ENCODE peak calls at places on chromosomes 13 and 19, in four cellular contexts. M is lower lobe of right lung, E is IMR-90, B is cardiac muscle cell. A is an unnamed sample. For H3K36me3, the result is how much of the 10 kb centered on the place peaks cover.

GRCh38 chr13:99655351-99656091 is 154.2 kb downstream of the TM9SF2 start:
- DNase-seq in M (no peak), E (peak), B (no peak), A (no peak)

GRCh38 chr13:29801737-29802305 is 48.6 kb downstream of the UBL3 start:
- DNase-seq in M (peak), E (peak), B (peak), A (no peak)

GRCh38 chr13:67221630-67222226 is 8.4 kb downstream of the PCDH9 start:
- DNase-seq in M (no peak), E (no peak), B (peak), A (no peak)

GRCh38 chr13:54637377-54637776 is 1608.8 kb downstream of the OLFM4 start:
- DNase-seq in M (no peak), E (no peak), B (peak), A (no peak)

GRCh38 chr19:38729653-38730469 is 14.4 kb downstream of the CAPN12 start:
- DNase-seq in M (peak), E (peak), B (peak), A (peak)

GRCh38 chr13:90103099-90103784 is 1244.2 kb upstream of the MIR17HG start:
- DNase-seq in M (peak), E (no peak), B (no peak), A (peak)

GRCh38 chr13:32669030-32669646 is 82.9 kb downstream of the PDS5B start:
- DNase-seq in M (no peak), E (peak), B (peak), A (no peak)

GRCh38 chr13:50635504-50635903 is 208.0 kb downstream of the DLEU7 start:
- DNase-seq in M (no peak), E (no peak), B (peak), A (no peak)

GRCh38 chr19:50046649-50047503 is 21.1 kb downstream of the ZNF473 start:
- DNase-seq in M (peak), E (peak), B (peak), A (peak)

GRCh38 chr19:39997595-39998216 is 846 bp downstream of the ZNF546 start:
- DNase-seq in M (no peak), E (peak), B (peak), A (no peak)

GRCh38 chr19:29381353-29382203 is 144.2 kb upstream of the VSTM2B start:
- DNase-seq in M (peak), E (no peak), B (no peak), A (no peak)

GRCh38 chr13:33126909-33127607 is 110.8 kb downstream of the KL start:
- DNase-seq in M (no peak), E (peak), B (peak), A (no peak)

DNA sequence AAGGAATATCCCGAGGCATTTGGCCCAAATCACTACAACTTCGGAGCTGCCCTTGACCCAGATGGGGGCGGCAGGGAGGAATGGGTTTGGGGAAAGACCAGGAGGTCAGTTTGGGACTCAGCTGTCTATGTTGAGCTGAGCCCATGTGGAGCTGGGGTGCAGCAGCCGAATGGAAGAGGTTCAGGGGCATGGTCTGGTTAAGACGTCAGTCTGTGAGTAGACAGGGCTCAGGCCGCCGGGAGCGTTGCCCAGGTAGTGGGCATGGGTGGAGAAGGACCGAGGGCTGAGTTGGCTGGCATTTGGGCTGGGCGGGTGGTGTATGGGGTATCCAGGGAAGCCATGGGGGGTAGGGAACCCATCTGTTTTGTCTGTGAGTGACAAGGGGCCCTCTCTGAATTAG is 9.3 kb upstream of the SCN1B start:
- DNase-seq in M (no peak), E (no peak), B (no peak), A (no peak)
- H3K36me3 ChIP-seq in M (half or more), E (half or more), B (half or more), A (half or more)

DNA sequence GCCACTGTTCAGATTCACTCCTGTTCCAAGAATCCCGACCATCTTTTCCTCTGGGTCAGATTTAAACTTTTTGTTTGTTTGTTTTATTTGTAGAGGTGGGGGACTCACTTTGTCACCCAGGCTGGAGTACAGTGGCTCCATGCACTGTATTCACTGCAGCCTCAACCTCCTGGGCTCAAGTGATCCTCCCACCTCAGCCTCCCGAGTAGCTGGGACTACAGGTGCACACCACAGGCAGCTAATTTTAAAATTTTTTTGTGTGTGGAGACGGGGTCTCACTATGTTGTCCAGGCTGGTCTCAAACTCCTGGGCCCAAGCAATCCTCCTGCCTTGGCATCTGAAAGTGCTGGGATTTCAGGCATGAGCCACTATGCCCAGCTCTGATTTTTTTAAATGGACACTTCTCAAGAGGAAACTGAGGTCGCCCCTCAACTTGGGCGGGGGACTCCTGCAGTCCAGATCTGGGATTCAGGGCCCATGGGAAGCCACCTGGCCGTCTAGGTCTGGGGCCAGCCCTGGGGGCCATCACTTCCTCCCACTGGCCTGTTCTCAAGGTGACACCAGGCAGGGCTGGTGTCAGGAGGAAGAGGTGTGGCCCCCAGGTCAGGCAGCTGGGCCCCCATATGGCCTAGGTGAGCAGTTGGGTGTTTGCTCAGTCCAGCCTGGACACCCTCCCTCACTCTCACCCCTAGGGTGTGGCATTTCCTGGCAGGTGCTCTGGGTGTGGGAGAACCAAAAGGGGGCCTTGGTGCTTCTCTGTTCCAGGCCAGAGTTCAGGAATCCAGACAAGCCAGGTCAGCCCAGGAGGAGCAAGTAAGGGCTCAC is 1.3 kb downstream of the B3GNT3 start:
- DNase-seq in M (no peak), E (no peak), B (no peak), A (no peak)
- TF ChIP-seq CTCF in M (no peak), E (no peak), B (no peak), A (no peak)

DNA sequence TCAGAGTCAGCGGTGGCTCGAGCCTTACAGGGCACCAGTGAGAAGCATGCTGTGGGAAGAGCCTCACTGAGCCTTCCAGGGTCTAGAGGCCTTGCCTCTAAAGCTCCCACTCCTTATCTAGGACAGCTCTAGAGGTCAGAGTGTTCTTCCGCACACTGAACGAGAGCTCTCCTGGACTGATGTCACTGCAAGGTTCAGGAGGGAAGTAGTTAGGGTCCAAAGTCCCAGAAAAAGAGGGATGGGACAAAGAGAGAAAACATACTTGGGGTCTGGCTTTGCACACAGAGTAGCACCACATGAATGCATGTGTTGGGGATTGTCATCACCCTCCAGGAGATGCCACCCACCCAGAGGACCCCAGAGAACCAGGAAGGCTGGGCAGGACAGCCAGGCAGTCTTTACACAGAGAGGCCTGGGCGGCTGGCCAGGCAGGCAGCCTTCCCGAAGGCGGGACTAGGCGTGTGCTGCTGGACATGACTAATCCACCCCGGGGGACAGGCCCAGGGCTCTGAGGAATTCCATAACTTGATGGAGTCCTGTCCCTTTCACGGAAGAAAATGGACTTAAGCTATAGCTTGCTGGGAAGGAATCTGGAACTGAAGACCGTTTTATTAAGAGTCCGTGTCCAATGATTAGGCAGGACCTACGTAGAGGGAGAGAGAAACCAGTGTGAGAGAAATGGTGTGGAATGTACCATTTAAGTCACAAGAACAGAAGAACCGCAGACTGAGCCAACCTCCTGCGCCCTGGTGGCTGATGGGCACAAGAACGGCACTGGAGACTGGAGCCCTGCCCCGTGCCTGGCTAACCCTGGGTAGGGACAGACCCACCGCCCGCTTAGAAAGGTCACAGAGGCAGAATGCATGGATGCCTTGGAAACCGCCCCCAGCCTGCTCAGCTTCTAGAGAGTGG is 16.7 kb upstream of the EPHX3 start:
- DNase-seq in M (peak), E (peak), B (peak), A (no peak)
- H3K36me3 ChIP-seq in M (half or more), E (half or more), B (under half), A (half or more)

GRCh38 chr13:68808456-68808855 is 1299.2 kb upstream of the ATXN8OS start:
- DNase-seq in M (no peak), E (no peak), B (no peak), A (no peak)

GRCh38 chr13:68813397-68813796 is 1294.2 kb upstream of the ATXN8OS start:
- DNase-seq in M (no peak), E (no peak), B (no peak), A (no peak)

GRCh38 chr13:68806125-68806524 is 1301.5 kb upstream of the ATXN8OS start:
- DNase-seq in M (no peak), E (no peak), B (no peak), A (no peak)

GRCh38 chr13:68810660-68811059 is 1297.0 kb upstream of the ATXN8OS start:
- DNase-seq in M (no peak), E (no peak), B (no peak), A (no peak)
- TF ChIP-seq CTCF in M (no peak), E (no peak), B (no peak), A (peak)

GRCh38 chr13:111282997-111283396 is 37.4 kb upstream of the TEX29 start:
- DNase-seq in M (no peak), E (no peak), B (no peak), A (no peak)

GRCh38 chr13:111282425-111282824 is 38.0 kb upstream of the TEX29 start:
- DNase-seq in M (no peak), E (no peak), B (no peak), A (no peak)

GRCh38 chr13:111283457-111283856 is 37.0 kb upstream of the TEX29 start:
- DNase-seq in M (no peak), E (no peak), B (no peak), A (no peak)

GRCh38 chr13:111284579-111284978 is 35.9 kb upstream of the TEX29 start:
- DNase-seq in M (no peak), E (no peak), B (no peak), A (no peak)

DNA sequence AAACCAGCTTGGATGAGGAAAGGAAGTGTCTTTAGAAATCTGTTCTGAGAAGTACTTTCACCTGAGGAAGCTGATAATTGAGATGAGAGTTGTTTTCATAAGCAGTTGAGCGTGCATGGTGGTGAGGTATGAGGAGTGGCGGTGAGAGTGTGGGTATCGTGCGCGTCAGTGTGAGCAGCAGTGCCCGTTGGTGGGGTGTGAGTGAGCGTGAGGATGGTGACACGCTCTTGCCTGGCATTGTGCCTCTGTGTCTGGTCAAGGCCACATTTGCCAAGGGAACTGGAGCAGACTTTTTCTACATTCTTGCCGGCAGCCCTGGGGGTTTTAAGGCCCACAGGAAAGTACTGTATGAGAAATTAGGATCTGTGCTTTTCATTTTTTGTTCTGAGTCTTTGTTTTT is 36.5 kb upstream of the TEX29 start:
- DNase-seq in M (no peak), E (no peak), B (no peak), A (no peak)
- H3K36me3 ChIP-seq in M (half or more), E (half or more), B (under half), A (half or more)

DNA sequence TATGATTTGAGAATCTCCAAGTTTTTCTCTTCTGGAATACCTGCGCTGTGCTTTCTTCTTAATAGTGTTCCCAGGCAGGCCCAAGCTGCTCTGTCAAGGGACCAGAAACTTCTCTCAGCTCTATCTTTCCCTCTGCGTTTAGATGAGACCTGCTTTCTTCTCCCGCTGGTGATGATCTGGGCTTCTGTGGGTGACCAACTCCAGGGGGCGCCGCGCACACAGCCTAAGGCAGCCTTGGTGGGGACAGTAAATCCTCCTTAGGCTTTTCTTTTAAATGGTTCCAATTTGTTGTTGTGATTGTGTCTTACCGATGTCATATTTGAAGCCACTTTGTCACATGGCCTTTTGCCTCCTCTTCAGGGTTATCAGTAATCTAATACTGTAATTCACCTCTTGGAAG is 439.4 kb upstream of the KLF12 start:
- DNase-seq in M (no peak), E (no peak), B (peak), A (peak)
- TF ChIP-seq CTCF in M (no peak), E (no peak), B (no peak), A (peak)

GRCh38 chr19:31280266-31281006 is 68.8 kb downstream of the TSHZ3 start:
- DNase-seq in M (no peak), E (no peak), B (no peak), A (no peak)
- H3K36me3 ChIP-seq in M (under half), E (under half), B (under half), A (under half)

DNA sequence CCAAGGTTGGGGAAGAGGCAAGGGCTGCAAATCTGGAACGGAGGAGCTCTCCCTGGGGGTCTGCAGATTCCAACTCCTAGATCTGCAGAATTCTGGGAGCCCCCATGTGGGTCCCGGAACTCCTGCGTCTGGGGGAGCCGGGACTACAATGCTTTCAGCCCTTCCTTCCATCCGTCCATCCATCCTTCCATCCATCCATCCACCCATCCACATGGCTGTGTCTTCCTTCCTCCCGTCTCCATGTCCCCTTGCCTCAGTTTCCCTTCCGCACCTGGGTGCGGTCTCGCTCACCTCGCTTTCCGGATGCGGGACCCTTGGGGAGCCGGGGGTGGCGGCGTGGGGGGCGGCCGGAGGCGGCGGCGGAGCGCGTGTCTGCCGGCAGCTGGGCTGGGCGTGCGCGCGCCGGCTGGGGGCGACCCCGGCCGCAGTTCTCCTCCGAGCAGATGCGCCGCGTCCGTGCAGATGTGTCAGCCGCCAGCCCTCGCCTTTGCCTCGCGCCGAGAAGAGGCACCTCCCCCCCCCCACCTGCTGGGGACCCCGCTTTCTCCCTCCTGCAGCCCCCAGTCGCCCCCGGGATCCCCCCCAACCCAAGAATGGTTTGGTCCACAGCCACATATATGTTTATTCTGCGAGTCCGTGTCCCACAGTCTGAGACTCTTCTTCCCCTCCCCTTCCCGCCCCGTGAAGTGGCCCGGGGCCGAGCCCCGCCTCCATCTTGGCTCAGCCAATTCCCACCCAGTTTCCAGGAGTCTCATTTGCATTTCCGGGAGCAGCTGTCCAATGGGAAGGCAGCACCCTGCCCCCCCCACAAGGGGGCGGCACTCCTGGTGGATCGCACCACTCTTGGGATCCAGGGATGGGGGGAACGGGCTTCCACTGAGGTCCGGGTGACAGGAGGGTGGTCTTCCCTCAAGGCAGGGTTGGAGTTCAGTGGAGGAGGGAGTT is 8.8 kb downstream of the ISOC2 start:
- DNase-seq in M (no peak), E (peak), B (peak), A (peak)
- TF ChIP-seq CTCF in M (no peak), E (peak), B (no peak), A (no peak)

A was measured in WERI-Rb-1.